ENCODE peak calls at places on chromosomes 5 and 9, in nine cellular contexts. T is fibroblast of lung, G is thyroid gland, F is aorta, Y is prostate gland, K is tibial nerve, Z is stomach, R is Panc1, W is body of pancreas. V is an unnamed sample.

GRCh38 chr5:66596791-66597757 is 881 bp downstream of the MAST4 start:
- DNase-seq in T (peak; percentile 22), G (peak; percentile 61), F (peak; percentile 41), Y (peak; percentile 93), K (no peak), Z (peak; percentile 37), R (no peak), W (peak; percentile 52), V (peak; percentile 83)

GRCh38 chr9:71487046-71487445 is 281.3 kb downstream of the CEMIP2 start:
- DNase-seq in T (no peak), G (no peak), F (no peak), Y (no peak), K (peak; percentile 23), Z (peak; percentile 26), R (no peak), W (no peak), V (no peak)

GRCh38 chr9:81680006-81680405 is 9.3 kb downstream of the TLE1 start:
- DNase-seq in T (no peak), G (no peak), F (no peak), Y (no peak), K (no peak), Z (no peak), R (no peak), W (no peak), V (no peak)

GRCh38 chr5:138180183-138180782 is 1.4 kb downstream of the KIF20A start:
- DNase-seq in T (peak; percentile 65), G (no peak), F (no peak), Y (no peak), K (no peak), Z (no peak), R (peak; percentile 64), W (no peak), V (no peak)

GRCh38 chr5:9350301-9350797 is 195.5 kb downstream of the SEMA5A start:
- DNase-seq in T (no peak), G (no peak), F (no peak), Y (no peak), K (no peak), Z (no peak), R (no peak), W (no peak), V (no peak)

GRCh38 chr5:18305288-18305899 is 671.1 kb downstream of the TAF11L14 start:
- DNase-seq in T (peak; percentile 49), G (peak; percentile 4), F (no peak), Y (no peak), K (no peak), Z (no peak), R (peak; percentile 53), W (no peak), V (no peak)

GRCh38 chr9:693460-694390 is 147.8 kb upstream of the DMRT1 start:
- DNase-seq in T (peak; percentile 90), G (peak; percentile 65), F (peak; percentile 74), Y (peak; percentile 61), K (no peak), Z (no peak), R (no peak), W (no peak), V (no peak)

GRCh38 chr5:50550274-50550673 is 109.2 kb upstream of the EMB start:
- DNase-seq in T (no peak), G (no peak), F (no peak), Y (no peak), K (no peak), Z (no peak), R (no peak), W (no peak), V (no peak)

GRCh38 chr9:127561491-127562270 is 50.4 kb upstream of the STXBP1 start:
- DNase-seq in T (peak; percentile 98), G (peak; percentile 74), F (peak; percentile 95), Y (peak; percentile 76), K (peak; percentile 75), Z (peak; percentile 71), R (peak; percentile 93), W (peak; percentile 64), V (peak; percentile 96)

GRCh38 chr9:75390951-75391350 is 302.6 kb downstream of the OSTF1 start:
- DNase-seq in T (no peak), G (no peak), F (no peak), Y (no peak), K (no peak), Z (no peak), R (no peak), W (no peak), V (no peak)

GRCh38 chr5:41763096-41763495 is 107.1 kb downstream of the OXCT1 start:
- DNase-seq in T (peak; percentile 75), G (no peak), F (no peak), Y (no peak), K (no peak), Z (no peak), R (no peak), W (no peak), V (no peak)

GRCh38 chr9:115143689-115144088 is 25.7 kb upstream of the TNC start:
- DNase-seq in T (no peak), G (no peak), F (no peak), Y (no peak), K (no peak), Z (no peak), R (no peak), W (no peak), V (no peak)

GRCh38 chr5:2158767-2159166 is 276.0 kb upstream of the IRX4 start:
- DNase-seq in T (no peak), G (no peak), F (no peak), Y (no peak), K (no peak), Z (no peak), R (no peak), W (no peak), V (peak; percentile 23)

GRCh38 chr5:68182094-68182493 is 33.5 kb upstream of the PIK3R1 start:
- DNase-seq in T (no peak), G (no peak), F (no peak), Y (no peak), K (no peak), Z (no peak), R (no peak), W (no peak), V (no peak)

GRCh38 chr5:42858031-42858643 is 46.4 kb upstream of the SELENOP start:
- DNase-seq in T (peak; percentile 55), G (no peak), F (no peak), Y (peak; percentile 27), K (no peak), Z (no peak), R (no peak), W (no peak), V (no peak)

GRCh38 chr5:61784337-61784736 is 452.3 kb downstream of the ZSWIM6 start:
- DNase-seq in T (no peak), G (peak; percentile 57), F (no peak), Y (no peak), K (no peak), Z (no peak), R (no peak), W (no peak), V (no peak)

GRCh38 chr9:110605586-110605985 is 26.0 kb upstream of the SVEP1 start:
- DNase-seq in T (no peak), G (no peak), F (no peak), Y (no peak), K (no peak), Z (no peak), R (no peak), W (no peak), V (no peak)

GRCh38 chr9:91562412-91562811 is 138.8 kb upstream of the NFIL3 start:
- DNase-seq in T (peak; percentile 57), G (no peak), F (no peak), Y (no peak), K (no peak), Z (no peak), R (no peak), W (no peak), V (no peak)

GRCh38 chr5:149283611-149284480 is 12.2 kb downstream of the AFAP1L1 start:
- DNase-seq in T (no peak), G (no peak), F (no peak), Y (peak; percentile 23), K (no peak), Z (no peak), R (no peak), W (no peak), V (no peak)

GRCh38 chr5:142849880-142850279 is 79.7 kb downstream of the ARHGAP26 start:
- DNase-seq in T (no peak), G (no peak), F (no peak), Y (no peak), K (no peak), Z (no peak), R (no peak), W (no peak), V (no peak)

GRCh38 chr9:37938121-37938906 is 34.4 kb upstream of the SLC25A51 start:
- DNase-seq in T (peak; percentile 74), G (no peak), F (peak; percentile 65), Y (peak; percentile 81), K (no peak), Z (no peak), R (no peak), W (no peak), V (no peak)
- H3K4me1 ChIP-seq in T (peaks cover 34% of the 10 kb centered on the region), G (peaks cover 13% of the 10 kb centered on the region), F (peaks cover 5% of the 10 kb centered on the region), Y (peaks cover 22% of the 10 kb centered on the region), K (peaks cover 3% of the 10 kb centered on the region), Z (peaks cover 4% of the 10 kb centered on the region), R (peaks cover 46% of the 10 kb centered on the region), W (peaks cover 18% of the 10 kb centered on the region), V (peaks cover 30% of the 10 kb centered on the region)

DNA sequence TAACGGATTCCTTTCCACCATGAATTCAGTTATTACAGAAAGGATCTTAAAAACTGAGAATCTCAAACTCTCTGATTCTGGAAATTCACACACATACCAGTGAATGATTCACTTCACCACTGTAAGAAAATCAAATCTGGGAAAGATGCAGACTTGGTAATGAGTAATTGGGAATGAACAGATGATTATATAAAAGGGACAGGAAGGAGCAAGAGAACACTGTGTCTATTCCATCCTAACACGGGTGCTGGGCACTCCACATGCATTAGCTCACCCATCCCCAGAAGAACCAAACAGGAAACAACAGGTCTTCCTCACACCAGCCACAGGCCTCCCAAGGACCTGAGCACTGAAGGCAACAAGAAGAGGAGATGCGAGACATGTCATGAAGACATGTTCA is 74.8 kb upstream of the ZNF622 start:
- DNase-seq in T (peak; percentile 37), G (no peak), F (no peak), Y (no peak), K (no peak), Z (no peak), R (no peak), W (no peak), V (no peak)
- H3K27ac ChIP-seq in T (peak overlapping the region; percentile 40), G (no peak overlapping the region), F (no peak overlapping the region), Y (no peak overlapping the region), K (peak overlapping the region; percentile 85), Z (peak overlapping the region; percentile 24), R (no peak overlapping the region), W (peak overlapping the region; percentile 7), V (peak overlapping the region; percentile 83)

DNA sequence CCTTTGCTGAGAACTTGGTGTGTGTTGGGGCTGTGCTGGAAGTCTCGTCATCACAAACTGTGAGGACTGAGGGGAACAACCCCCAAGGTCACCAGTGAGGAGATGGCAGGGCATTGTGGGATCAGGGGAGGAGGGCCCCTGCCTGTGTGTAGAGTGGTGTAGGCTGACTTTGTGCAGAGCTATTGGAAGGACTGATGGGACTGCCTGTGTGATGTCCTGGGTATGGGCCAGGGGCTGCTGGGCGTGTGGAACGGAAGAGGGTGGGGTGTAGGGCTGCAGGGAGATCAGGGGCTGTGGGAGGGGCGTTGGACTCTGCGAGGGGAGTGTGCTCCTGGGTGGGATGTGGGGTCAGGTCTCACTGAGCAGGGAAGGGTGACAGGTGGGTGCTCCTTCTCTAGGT is 3.6 kb downstream of the WNK2 start:
- DNase-seq in T (no peak), G (no peak), F (no peak), Y (no peak), K (no peak), Z (no peak), R (no peak), W (no peak), V (no peak)
- H3K4me1 ChIP-seq in T (no peaks in the 10 kb centered on the region), G (peaks cover 10% of the 10 kb centered on the region), F (no peaks in the 10 kb centered on the region), Y (peaks cover 18% of the 10 kb centered on the region), K (peaks cover 3% of the 10 kb centered on the region), Z (peaks cover 35% of the 10 kb centered on the region), R (no peaks in the 10 kb centered on the region), W (peaks cover 83% of the 10 kb centered on the region), V (peaks cover 2% of the 10 kb centered on the region)

GRCh38 chr5:1065891-1066650 is 45.8 kb downstream of the SLC12A7 start:
- DNase-seq in T (no peak), G (no peak), F (peak; percentile 35), Y (no peak), K (no peak), Z (no peak), R (no peak), W (no peak), V (peak; percentile 41)
- H3K27ac ChIP-seq in T (no peak overlapping the region), G (no peak overlapping the region), F (no peak overlapping the region), Y (no peak overlapping the region), K (no peak overlapping the region), Z (no peak overlapping the region), R (no peak overlapping the region), W (no peak overlapping the region), V (no peak overlapping the region)